ENCODE peak calls at places on chromosomes 1 and 21, in four cellular contexts. Y, J, U and O are unnamed samples.

GRCh38 chr21:36946949-36947371 is 19.5 kb downstream of the HLCS start:
- DNase-seq in Y (no peak), J (no peak), U (peak; percentile 88), O (no peak)

GRCh38 chr1:161735837-161736236 is 13.7 kb upstream of the DUSP12 start:
- DNase-seq in Y (no peak), J (no peak), U (no peak), O (no peak)

GRCh38 chr21:29904359-29905282 is 35.2 kb downstream of the GRIK1 start:
- DNase-seq in Y (peak; percentile 2), J (no peak), U (peak; percentile 53), O (no peak)

GRCh38 chr21:42847051-42847707 is 32.2 kb downstream of the WDR4 start:
- DNase-seq in Y (no peak), J (peak; percentile 36), U (peak; percentile 37), O (no peak)

GRCh38 chr1:202567747-202568146 is 142.5 kb downstream of the SYT2 start:
- DNase-seq in Y (peak; percentile 76), J (no peak), U (no peak), O (no peak)

GRCh38 chr1:152110365-152110859 is 4.8 kb downstream of the TCHH start:
- DNase-seq in Y (peak; percentile 46), J (peak; percentile 47), U (no peak), O (no peak)

GRCh38 chr21:45818904-45819285 is 162.7 kb upstream of the COL6A1 start:
- DNase-seq in Y (peak; percentile 83), J (no peak), U (no peak), O (no peak)

GRCh38 chr1:224450956-224451350 is 16.4 kb upstream of the WDR26 start:
- DNase-seq in Y (no peak), J (no peak), U (no peak), O (no peak)

GRCh38 chr1:13783551-13783950 is 83.6 kb downstream of the PRDM2 start:
- DNase-seq in Y (peak; percentile 59), J (no peak), U (no peak), O (no peak)
- H3K36me3 ChIP-seq in Y (peaks cover 24% of the 10 kb centered on the region), J (no peaks in the 10 kb centered on the region), U (peaks cover 36% of the 10 kb centered on the region), O (peaks cover 28% of the 10 kb centered on the region)

DNA sequence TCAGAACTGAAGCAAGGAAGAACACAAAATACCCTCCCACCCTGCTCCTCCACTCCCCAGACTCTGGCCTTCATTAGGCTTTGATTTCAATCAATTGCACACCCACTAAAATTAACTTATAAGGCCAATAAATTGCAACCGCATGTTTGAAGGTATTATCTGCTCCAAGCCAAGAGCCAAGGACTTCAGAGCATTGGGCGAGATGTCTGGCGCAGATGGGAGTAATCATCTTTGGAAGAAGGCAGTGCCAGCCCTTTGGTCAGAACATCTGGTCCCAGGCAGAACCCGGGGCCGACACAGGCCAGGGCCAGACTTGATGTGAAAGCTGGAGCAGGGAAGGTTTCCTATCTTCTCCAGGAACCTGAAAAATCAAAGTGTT is 60.0 kb downstream of the SLC66A1 start:
- DNase-seq in Y (no peak), J (no peak), U (no peak), O (no peak)
- H3K36me3 ChIP-seq in Y (peaks cover 23% of the 10 kb centered on the region), J (no peaks in the 10 kb centered on the region), U (peaks cover 52% of the 10 kb centered on the region), O (peaks cover 9% of the 10 kb centered on the region)

GRCh38 chr1:156270314-156270713 is 12.3 kb downstream of the SMG5 start:
- DNase-seq in Y (no peak), J (no peak), U (no peak), O (no peak)

GRCh38 chr1:156263288-156263655 is 15.4 kb upstream of the PAQR6 start:
- DNase-seq in Y (no peak), J (no peak), U (no peak), O (no peak)

GRCh38 chr1:156266051-156266450 is 16.6 kb downstream of the SMG5 start:
- DNase-seq in Y (no peak), J (no peak), U (no peak), O (no peak)

GRCh38 chr1:156262461-156263287 is 14.8 kb upstream of the PAQR6 start:
- DNase-seq in Y (peak; percentile 90), J (no peak), U (no peak), O (no peak)

GRCh38 chr1:156268336-156268735 is 14.3 kb downstream of the SMG5 start:
- DNase-seq in Y (peak; percentile 66), J (no peak), U (no peak), O (no peak)
- H3K36me3 ChIP-seq in Y (peaks cover 64% of the 10 kb centered on the region), J (peaks cover 30% of the 10 kb centered on the region), U (peaks cover 87% of the 10 kb centered on the region), O (peaks cover 85% of the 10 kb centered on the region)

GRCh38 chr1:35561972-35562680 is 4.5 kb downstream of the NCDN start:
- DNase-seq in Y (no peak), J (no peak), U (no peak), O (no peak)
- H3K36me3 ChIP-seq in Y (peaks cover 8% of the 10 kb centered on the region), J (no peaks in the 10 kb centered on the region), U (peaks cover 22% of the 10 kb centered on the region), O (peaks cover 23% of the 10 kb centered on the region)

GRCh38 chr1:150352883-150353282 is 11.1 kb upstream of the RPRD2 start:
- DNase-seq in Y (no peak), J (no peak), U (no peak), O (no peak)
- H3K36me3 ChIP-seq in Y (peaks cover 32% of the 10 kb centered on the region), J (no peaks in the 10 kb centered on the region), U (peaks cover 55% of the 10 kb centered on the region), O (peaks cover 64% of the 10 kb centered on the region)

GRCh38 chr1:205711105-205712048 is 31.1 kb upstream of the SLC45A3 start:
- DNase-seq in Y (peak; percentile 61), J (no peak), U (peak; percentile 81), O (peak; percentile 70)
- H3K36me3 ChIP-seq in Y (peaks cover 35% of the 10 kb centered on the region), J (no peaks in the 10 kb centered on the region), U (peaks cover 79% of the 10 kb centered on the region), O (peaks cover 67% of the 10 kb centered on the region)

DNA sequence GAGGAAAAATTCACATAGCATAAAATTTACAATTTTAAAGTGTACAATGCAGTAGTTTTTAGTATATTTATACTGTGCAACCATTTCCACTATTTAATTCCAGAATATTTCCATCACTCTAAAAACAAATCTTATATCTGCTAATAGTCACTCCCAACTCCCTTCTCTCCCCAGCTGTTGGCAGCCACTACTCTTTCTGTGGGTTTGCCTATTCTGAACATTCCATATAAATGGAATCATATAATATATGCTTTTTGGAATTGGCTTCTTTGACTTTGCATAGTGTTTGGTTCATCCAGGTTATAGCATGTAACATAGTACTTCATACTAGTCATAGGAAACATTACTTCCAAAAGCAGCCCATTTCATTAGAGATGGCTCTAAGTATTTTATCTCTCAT is 25.0 kb upstream of the TMEM39B start:
- DNase-seq in Y (peak; percentile 30), J (no peak), U (no peak), O (no peak)
- H3K36me3 ChIP-seq in Y (peaks cover 44% of the 10 kb centered on the region), J (peaks cover 11% of the 10 kb centered on the region), U (peaks cover 27% of the 10 kb centered on the region), O (peaks cover 57% of the 10 kb centered on the region)

GRCh38 chr1:246742396-246742795 is 18.2 kb downstream of the SCCPDH start:
- DNase-seq in Y (no peak), J (no peak), U (no peak), O (no peak)
- H3K36me3 ChIP-seq in Y (peaks cover 8% of the 10 kb centered on the region), J (no peaks in the 10 kb centered on the region), U (peaks cover 24% of the 10 kb centered on the region), O (peaks cover 11% of the 10 kb centered on the region)

DNA sequence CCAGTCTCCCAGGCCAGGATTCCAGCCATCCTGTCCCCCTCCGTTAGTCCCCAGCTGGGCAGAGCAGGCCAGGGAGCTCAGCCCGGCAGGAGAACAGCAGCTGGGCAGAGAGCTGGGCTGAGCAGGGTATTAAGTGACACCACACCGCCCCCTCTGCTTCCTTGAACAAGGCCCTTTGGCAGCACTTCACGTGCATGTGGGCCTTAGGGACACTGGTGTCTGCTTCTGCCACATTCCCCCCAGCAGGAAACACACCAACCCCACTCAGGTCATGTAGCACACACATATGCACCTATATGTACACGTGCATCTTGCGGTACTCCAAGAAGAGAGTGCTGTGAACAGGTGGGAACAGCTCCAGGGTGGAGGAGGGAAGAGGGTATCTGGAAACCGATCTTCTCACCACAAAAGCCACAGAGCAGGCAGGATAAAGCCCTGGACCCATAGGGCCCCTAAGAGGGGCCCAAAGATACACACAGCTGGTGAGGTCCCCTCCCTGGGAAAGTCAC is 4.6 kb downstream of the EPHA2 start:
- DNase-seq in Y (no peak), J (no peak), U (peak; percentile 68), O (no peak)
- H3K36me3 ChIP-seq in Y (peaks cover 36% of the 10 kb centered on the region), J (no peaks in the 10 kb centered on the region), U (peaks cover 50% of the 10 kb centered on the region), O (peaks cover 43% of the 10 kb centered on the region)